ENCODE peak calls at places on chromosomes 6 and 20, in eight cellular contexts. G is prostate gland, S is glutamatergic neuron, O is pancreas, R is fibroblast of lung, Z is progenitor cell of endocrine pancreas, C is GM06990, T is right lobe of liver. B is an unnamed sample.

GRCh38 chr20:62065669-62066338 is at the start of gene TAF4:
- DNase-seq in G (peak; percentile 64), S (peak; percentile 79), O (peak; percentile 86), R (peak; percentile 68), Z (peak; percentile 70), C (peak; percentile 86), T (peak; percentile 83), B (peak; percentile 91)

GRCh38 chr6:170447561-170447930 is 105.6 kb downstream of the PSMB1 start:
- DNase-seq in G (no peak), S (no peak), O (no peak), R (no peak), Z (no peak), C (no peak), T (no peak), B (no peak)

GRCh38 chr6:111061493-111061892 is 25.8 kb upstream of the SLC16A10 start:
- DNase-seq in G (no peak), S (no peak), O (no peak), R (no peak), Z (no peak), C (no peak), T (no peak), B (no peak)

GRCh38 chr6:157648561-157648960 is 174.5 kb upstream of the SNX9 start:
- DNase-seq in G (no peak), S (no peak), O (no peak), R (no peak), Z (no peak), C (no peak), T (no peak), B (no peak)

GRCh38 chr6:77298298-77298697 is 165.0 kb downstream of the HTR1B start:
- DNase-seq in G (no peak), S (no peak), O (no peak), R (no peak), Z (no peak), C (no peak), T (no peak), B (no peak)

GRCh38 chr6:73608761-73609160 is 45.0 kb downstream of the SLC17A5 start:
- DNase-seq in G (no peak), S (no peak), O (no peak), R (no peak), Z (no peak), C (no peak), T (no peak), B (no peak)

GRCh38 chr6:144319193-144319592 is 34.1 kb downstream of the UTRN start:
- DNase-seq in G (no peak), S (no peak), O (no peak), R (no peak), Z (no peak), C (no peak), T (no peak), B (no peak)

GRCh38 chr20:63957690-63958441 is 1.6 kb upstream of the UCKL1 start:
- DNase-seq in G (no peak), S (no peak), O (peak; percentile 67), R (no peak), Z (no peak), C (no peak), T (no peak), B (no peak)

GRCh38 chr6:63862486-63863198 is 227.0 kb downstream of the PHF3 start:
- DNase-seq in G (no peak), S (no peak), O (no peak), R (peak; percentile 28), Z (no peak), C (no peak), T (no peak), B (no peak)

GRCh38 chr6:27168108-27168507 is 79.4 kb upstream of the PRSS16 start:
- DNase-seq in G (no peak), S (no peak), O (no peak), R (peak; percentile 61), Z (no peak), C (no peak), T (no peak), B (no peak)

DNA sequence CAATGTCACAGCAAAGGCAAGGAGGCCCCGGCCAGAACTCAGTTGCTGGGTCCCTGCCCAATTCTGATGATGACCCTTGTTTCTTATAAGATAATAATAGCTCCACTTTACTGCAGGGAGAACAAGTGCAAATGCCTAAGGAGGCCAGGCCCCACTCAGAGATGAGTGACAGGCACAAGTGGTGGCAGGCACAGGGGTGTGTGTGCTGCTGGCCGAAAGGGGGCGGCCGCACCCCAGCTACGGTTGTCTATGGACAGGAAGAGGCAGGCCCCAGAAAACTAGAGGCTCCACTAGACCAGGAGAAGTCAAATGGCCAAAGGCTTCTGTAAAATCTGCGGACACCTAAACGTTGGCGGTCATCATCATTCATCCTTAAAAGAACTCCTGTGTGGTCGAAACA is 28.5 kb downstream of the GNAS-AS1 start:
- DNase-seq in G (no peak), S (no peak), O (no peak), R (no peak), Z (no peak), C (no peak), T (no peak), B (no peak)
- TF ChIP-seq CTCF in G (no peak), S (no peak), O (no peak), R (no peak), Z (no peak), C (peak; percentile 56), T (no peak), B (no peak)

GRCh38 chr6:101398716-101399626 is 5.5 kb downstream of the GRIK2 start:
- DNase-seq in G (no peak), S (peak; percentile 28), O (no peak), R (no peak), Z (no peak), C (no peak), T (no peak), B (no peak)

GRCh38 chr6:101395345-101395744 is 1.8 kb downstream of the GRIK2 start:
- DNase-seq in G (no peak), S (no peak), O (no peak), R (no peak), Z (no peak), C (no peak), T (no peak), B (no peak)

GRCh38 chr6:101399627-101399955 is 6.1 kb downstream of the GRIK2 start:
- DNase-seq in G (no peak), S (peak; percentile 36), O (no peak), R (no peak), Z (no peak), C (no peak), T (no peak), B (no peak)

GRCh38 chr6:101396552-101397173 is 3.2 kb downstream of the GRIK2 start:
- DNase-seq in G (peak; percentile 61), S (no peak), O (peak; percentile 51), R (peak; percentile 38), Z (peak; percentile 73), C (no peak), T (peak; percentile 65), B (no peak)

DNA sequence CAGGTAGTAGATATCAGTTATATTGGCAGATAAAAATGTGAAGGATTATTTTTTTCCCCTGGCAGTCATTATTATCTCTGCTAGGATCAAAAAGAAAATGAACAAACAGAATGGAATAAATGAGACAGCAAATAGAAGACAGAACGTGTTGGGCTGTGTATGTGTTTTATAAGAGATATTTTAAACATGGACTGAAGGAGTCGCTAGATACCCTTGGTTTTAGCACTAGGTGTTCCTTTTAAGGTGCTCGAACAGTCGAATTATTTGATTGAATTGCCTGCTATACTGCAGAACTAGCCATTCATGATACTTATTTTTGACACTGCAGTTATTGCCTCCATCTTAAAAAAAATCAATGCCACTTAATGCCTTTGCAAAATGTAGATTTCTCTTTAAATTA is 3.7 kb downstream of the GRIK2 start:
- DNase-seq in G (no peak), S (no peak), O (no peak), R (peak; percentile 2), Z (no peak), C (no peak), T (no peak), B (peak; percentile 31)
- TF ChIP-seq CTCF in G (no peak), S (peak; percentile 46), O (no peak), R (no peak), Z (peak; percentile 56), C (no peak), T (no peak), B (peak; percentile 62)

GRCh38 chr6:98838027-98838426 is 3.7 kb downstream of the POU3F2 start:
- DNase-seq in G (no peak), S (peak; percentile 15), O (no peak), R (no peak), Z (no peak), C (no peak), T (no peak), B (no peak)

GRCh38 chr6:98841114-98841513 is 6.7 kb downstream of the POU3F2 start:
- DNase-seq in G (no peak), S (no peak), O (no peak), R (no peak), Z (no peak), C (no peak), T (no peak), B (no peak)

GRCh38 chr6:98840385-98840784 is 6.0 kb downstream of the POU3F2 start:
- DNase-seq in G (no peak), S (no peak), O (no peak), R (no peak), Z (no peak), C (no peak), T (no peak), B (no peak)

GRCh38 chr6:98841589-98842488 is 7.5 kb downstream of the POU3F2 start:
- DNase-seq in G (no peak), S (no peak), O (no peak), R (no peak), Z (no peak), C (no peak), T (no peak), B (no peak)

GRCh38 chr6:98839788-98840361 is 5.5 kb downstream of the POU3F2 start:
- DNase-seq in G (no peak), S (peak; percentile 34), O (no peak), R (peak; percentile 30), Z (no peak), C (no peak), T (no peak), B (no peak)
- TF ChIP-seq CTCF in G (no peak), S (peak; percentile 63), O (no peak), R (peak; percentile 45), Z (peak; percentile 68), C (peak; percentile 33), T (no peak), B (peak; percentile 40)

DNA sequence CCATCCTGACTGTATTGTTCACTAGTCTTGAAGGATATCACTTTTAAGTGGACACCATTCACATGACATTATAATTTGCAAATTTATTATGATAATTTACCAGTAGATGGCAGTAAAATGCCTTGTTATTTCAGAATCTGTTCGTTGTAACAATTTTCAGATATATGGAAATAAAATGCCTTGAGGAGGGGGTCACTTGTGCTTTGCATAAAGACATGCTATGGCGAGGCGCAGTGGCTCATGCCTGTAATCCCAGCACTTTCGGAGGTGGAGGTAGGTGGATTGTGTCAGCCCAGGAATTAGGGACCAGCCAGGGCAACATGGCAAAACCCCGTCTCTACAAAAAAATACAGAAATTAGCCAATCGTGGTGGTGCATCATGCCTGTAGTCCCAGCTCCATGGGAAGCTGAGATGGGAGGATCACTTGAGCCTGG is 9.0 kb upstream of the NCOA6 start:
- DNase-seq in G (no peak), S (no peak), O (no peak), R (peak; percentile 60), Z (no peak), C (no peak), T (no peak), B (no peak)
- TF ChIP-seq CTCF in G (peak; percentile 40), S (peak; percentile 42), O (no peak), R (peak; percentile 13), Z (peak; percentile 48), C (peak; percentile 20), T (peak; percentile 42), B (peak; percentile 54)

DNA sequence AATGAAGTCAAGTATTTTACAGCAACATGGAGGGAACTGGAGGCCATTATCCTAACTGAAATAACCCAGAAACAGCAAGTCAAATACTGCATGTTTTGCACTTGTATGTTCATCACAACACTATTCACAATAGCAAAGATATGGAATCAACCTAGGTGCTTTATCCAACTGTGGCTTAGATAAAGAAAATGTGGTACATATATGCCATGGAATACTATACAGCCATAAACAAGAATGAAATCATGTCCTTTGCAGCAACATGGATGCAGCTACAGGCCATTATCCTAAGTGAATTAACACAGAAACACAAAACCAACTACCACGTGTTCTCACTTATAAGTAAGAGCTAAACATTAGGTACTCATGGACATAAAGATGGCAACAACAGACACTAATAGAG is 91.5 kb upstream of the E2F3 start:
- DNase-seq in G (no peak), S (no peak), O (no peak), R (no peak), Z (no peak), C (no peak), T (no peak), B (no peak)
- TF ChIP-seq CTCF in G (no peak), S (no peak), O (no peak), R (no peak), Z (no peak), C (no peak), T (no peak), B (no peak)